ENCODE peak calls at places on chromosomes 2 and 18, in seven cellular contexts. One of them, this sample, is unnamed.
A peak's percentile ranks its signal among the peaks of the same experiment; 100 is the strongest.

GRCh38 chr18:78699516-78699915 is 280.1 kb upstream of the SALL3 start:
- DNase-seq in spleen: peak; percentile 60
- DNase-seq in T-helper 9 cell: no peak
- DNase-seq in NCI-H748 treated with DMSO at 0.1 percent for 48 hours: no peak
- DNase-seq in RCC 7860: no peak
- DNase-seq in stimulated activated CD4-positive, alpha-beta T cell treated with anti-CD3 and anti-CD28 coated beads, TNF-alpha, amount 100 ng/mL, for 48 hours: no peak
- DNase-seq in CD8-positive, alpha-beta T cell: no peak
- DNase-seq in this sample: no peak

GRCh38 chr2:31433541-31433940 is 19.0 kb upstream of the XDH start:
- DNase-seq in spleen: no peak
- DNase-seq in T-helper 9 cell: no peak
- DNase-seq in NCI-H748 treated with DMSO at 0.1 percent for 48 hours: no peak
- DNase-seq in RCC 7860: no peak
- DNase-seq in stimulated activated CD4-positive, alpha-beta T cell treated with anti-CD3 and anti-CD28 coated beads, TNF-alpha, amount 100 ng/mL, for 48 hours: no peak
- DNase-seq in CD8-positive, alpha-beta T cell: no peak
- DNase-seq in this sample: no peak

GRCh38 chr2:202104286-202104870 is 31.3 kb downstream of the KIAA2012 start:
- DNase-seq in spleen: no peak
- DNase-seq in T-helper 9 cell: no peak
- DNase-seq in NCI-H748 treated with DMSO at 0.1 percent for 48 hours: peak; percentile 26
- DNase-seq in RCC 7860: peak; percentile 23
- DNase-seq in stimulated activated CD4-positive, alpha-beta T cell treated with anti-CD3 and anti-CD28 coated beads, TNF-alpha, amount 100 ng/mL, for 48 hours: peak; percentile 29
- DNase-seq in CD8-positive, alpha-beta T cell: no peak
- DNase-seq in this sample: no peak

GRCh38 chr2:129375587-129375986 is 603.9 kb upstream of the RAB6C start:
- DNase-seq in spleen: no peak
- DNase-seq in T-helper 9 cell: no peak
- DNase-seq in NCI-H748 treated with DMSO at 0.1 percent for 48 hours: no peak
- DNase-seq in RCC 7860: no peak
- DNase-seq in stimulated activated CD4-positive, alpha-beta T cell treated with anti-CD3 and anti-CD28 coated beads, TNF-alpha, amount 100 ng/mL, for 48 hours: no peak
- DNase-seq in CD8-positive, alpha-beta T cell: no peak
- DNase-seq in this sample: no peak

GRCh38 chr18:47968006-47968676 is 37.7 kb upstream of the SMAD2 start:
- DNase-seq in spleen: no peak
- DNase-seq in T-helper 9 cell: no peak
- DNase-seq in NCI-H748 treated with DMSO at 0.1 percent for 48 hours: no peak
- DNase-seq in RCC 7860: no peak
- DNase-seq in stimulated activated CD4-positive, alpha-beta T cell treated with anti-CD3 and anti-CD28 coated beads, TNF-alpha, amount 100 ng/mL, for 48 hours: no peak
- DNase-seq in CD8-positive, alpha-beta T cell: no peak
- DNase-seq in this sample: no peak

GRCh38 chr18:44066541-44066940 is 614.1 kb upstream of the SETBP1 start:
- DNase-seq in spleen: no peak
- DNase-seq in T-helper 9 cell: no peak
- DNase-seq in NCI-H748 treated with DMSO at 0.1 percent for 48 hours: no peak
- DNase-seq in RCC 7860: no peak
- DNase-seq in stimulated activated CD4-positive, alpha-beta T cell treated with anti-CD3 and anti-CD28 coated beads, TNF-alpha, amount 100 ng/mL, for 48 hours: no peak
- DNase-seq in CD8-positive, alpha-beta T cell: no peak
- DNase-seq in this sample: no peak

GRCh38 chr2:212147921-212148513 is 390.6 kb downstream of the ERBB4 start:
- DNase-seq in spleen: no peak
- DNase-seq in T-helper 9 cell: no peak
- DNase-seq in NCI-H748 treated with DMSO at 0.1 percent for 48 hours: peak; percentile 20
- DNase-seq in RCC 7860: no peak
- DNase-seq in stimulated activated CD4-positive, alpha-beta T cell treated with anti-CD3 and anti-CD28 coated beads, TNF-alpha, amount 100 ng/mL, for 48 hours: no peak
- DNase-seq in CD8-positive, alpha-beta T cell: no peak
- DNase-seq in this sample: no peak

GRCh38 chr2:103469800-103470199 is 708.0 kb downstream of the TMEM182 start:
- DNase-seq in spleen: no peak
- DNase-seq in T-helper 9 cell: no peak
- DNase-seq in NCI-H748 treated with DMSO at 0.1 percent for 48 hours: no peak
- DNase-seq in RCC 7860: no peak
- DNase-seq in stimulated activated CD4-positive, alpha-beta T cell treated with anti-CD3 and anti-CD28 coated beads, TNF-alpha, amount 100 ng/mL, for 48 hours: no peak
- DNase-seq in CD8-positive, alpha-beta T cell: no peak
- DNase-seq in this sample: no peak

GRCh38 chr2:25606892-25607291 is 66.5 kb downstream of the DTNB start:
- DNase-seq in spleen: no peak
- DNase-seq in T-helper 9 cell: no peak
- DNase-seq in NCI-H748 treated with DMSO at 0.1 percent for 48 hours: peak; percentile 11
- DNase-seq in RCC 7860: peak; percentile 30
- DNase-seq in stimulated activated CD4-positive, alpha-beta T cell treated with anti-CD3 and anti-CD28 coated beads, TNF-alpha, amount 100 ng/mL, for 48 hours: no peak
- DNase-seq in CD8-positive, alpha-beta T cell: no peak
- DNase-seq in this sample: peak; percentile 3

This sample was measured in SHP77.